ENCODE peak calls at places on chromosomes 4 and X, in five cellular contexts. U, J, W, E and T are unnamed samples.

GRCh38 chrX:40647307-40648197 is at the start of gene CXorf38:
- DNase-seq in U (peak; percentile 91), J (peak; percentile 87), W (peak; percentile 89), E (peak; percentile 76), T (peak; percentile 83)

GRCh38 chr4:80005863-80006262 is 67.2 kb downstream of the ANTXR2 start:
- DNase-seq in U (no peak), J (no peak), W (no peak), E (no peak), T (no peak)

GRCh38 chr4:52102587-52102986 is 51.5 kb downstream of the SPATA18 start:
- DNase-seq in U (peak; percentile 18), J (no peak), W (no peak), E (no peak), T (no peak)

GRCh38 chr4:36159208-36159607 is 85.1 kb downstream of the ARAP2 start:
- DNase-seq in U (no peak), J (peak; percentile 8), W (no peak), E (no peak), T (no peak)

GRCh38 chr4:159401791-159402380 is 299.0 kb downstream of the RAPGEF2 start:
- DNase-seq in U (peak; percentile 33), J (no peak), W (no peak), E (no peak), T (no peak)

GRCh38 chr4:26252349-26252748 is 68.5 kb upstream of the RBPJ start:
- DNase-seq in U (no peak), J (no peak), W (no peak), E (no peak), T (no peak)

GRCh38 chrX:24662344-24662743 is 15.2 kb upstream of the PCYT1B start:
- DNase-seq in U (no peak), J (no peak), W (no peak), E (no peak), T (no peak)

GRCh38 chr4:19319607-19320006 is 932.1 kb upstream of the SLIT2 start:
- DNase-seq in U (no peak), J (no peak), W (no peak), E (no peak), T (no peak)

GRCh38 chrX:19839770-19840254 is 47.6 kb downstream of the SH3KBP1 start:
- DNase-seq in U (no peak), J (peak; percentile 77), W (no peak), E (no peak), T (no peak)

GRCh38 chr4:184748251-184748652 is 14.4 kb upstream of the CENPU start:
- DNase-seq in U (no peak), J (peak; percentile 22), W (peak; percentile 74), E (no peak), T (peak; percentile 90)

GRCh38 chrX:55714111-55714510 is 3.4 kb upstream of the RRAGB start:
- DNase-seq in U (no peak), J (peak; percentile 28), W (no peak), E (no peak), T (no peak)

GRCh38 chrX:55713635-55714034 is 3.9 kb upstream of the RRAGB start:
- DNase-seq in U (no peak), J (no peak), W (no peak), E (no peak), T (no peak)

GRCh38 chrX:55716937-55717336 is 612 bp upstream of the RRAGB start:
- DNase-seq in U (no peak), J (no peak), W (no peak), E (no peak), T (no peak)

GRCh38 chrX:55715847-55716246 is 1.7 kb upstream of the RRAGB start:
- DNase-seq in U (no peak), J (peak; percentile 20), W (no peak), E (no peak), T (no peak)

DNA sequence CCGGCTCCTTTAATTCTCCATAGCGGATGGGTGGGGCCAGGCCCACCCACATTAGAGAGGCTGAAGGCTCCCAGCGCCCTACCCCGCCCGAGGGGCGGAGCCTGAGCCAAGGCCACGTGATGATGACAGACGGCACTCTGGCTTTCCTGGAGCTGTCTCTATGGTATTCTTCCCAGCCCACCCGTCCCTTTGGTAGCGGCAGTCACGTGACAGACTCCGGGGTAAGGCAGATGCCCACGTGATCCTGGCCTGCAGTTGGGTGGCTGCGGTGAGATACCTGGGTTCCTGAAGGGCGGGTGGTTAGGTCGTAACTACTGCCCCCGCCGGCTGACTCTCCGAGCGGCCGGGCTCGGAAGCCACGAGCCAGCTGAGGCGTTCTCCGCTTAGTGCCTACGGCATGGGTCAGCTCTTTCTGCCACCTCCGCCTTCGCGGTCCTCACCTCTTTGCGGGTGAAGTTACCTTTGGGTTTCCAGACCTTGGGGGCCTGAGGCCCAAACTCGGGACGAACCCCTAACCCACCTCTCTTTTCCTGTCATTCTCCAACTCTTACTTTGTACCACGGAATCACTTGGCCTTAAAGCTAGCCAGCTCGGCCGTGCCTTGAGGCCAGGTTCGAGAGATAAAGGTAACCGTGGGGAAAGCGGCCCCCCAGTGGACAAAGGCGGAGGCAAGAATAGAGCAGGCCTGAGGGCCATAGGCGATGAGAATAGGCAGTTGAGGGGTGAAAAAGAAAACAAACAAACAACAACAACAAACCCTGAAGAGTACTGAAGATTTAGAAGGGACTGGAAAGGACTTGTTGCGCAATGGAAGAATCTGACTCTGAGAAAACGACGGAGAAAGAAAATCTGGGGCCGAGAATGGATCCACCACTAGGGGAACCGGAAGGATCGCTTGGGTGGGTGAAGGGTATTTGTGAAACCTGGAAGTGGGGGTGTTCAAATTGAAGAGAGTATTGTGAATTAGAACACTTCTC is at the start of gene RRAGB:
- DNase-seq in U (peak; percentile 96), J (peak; percentile 93), W (peak; percentile 96), E (peak; percentile 90), T (peak; percentile 94)
- TF ChIP-seq POLR2A in U (peak; percentile 68), J (peak; percentile 14), W (peak; percentile 73), E (peak; percentile 43), T (no peak)

GRCh38 chr4:38691251-38692008 is 27.4 kb downstream of the KLF3 start:
- DNase-seq in U (no peak), J (no peak), W (no peak), E (no peak), T (no peak)
- TF ChIP-seq POLR2A in U (no peak), J (no peak), W (no peak), E (no peak), T (no peak)

DNA sequence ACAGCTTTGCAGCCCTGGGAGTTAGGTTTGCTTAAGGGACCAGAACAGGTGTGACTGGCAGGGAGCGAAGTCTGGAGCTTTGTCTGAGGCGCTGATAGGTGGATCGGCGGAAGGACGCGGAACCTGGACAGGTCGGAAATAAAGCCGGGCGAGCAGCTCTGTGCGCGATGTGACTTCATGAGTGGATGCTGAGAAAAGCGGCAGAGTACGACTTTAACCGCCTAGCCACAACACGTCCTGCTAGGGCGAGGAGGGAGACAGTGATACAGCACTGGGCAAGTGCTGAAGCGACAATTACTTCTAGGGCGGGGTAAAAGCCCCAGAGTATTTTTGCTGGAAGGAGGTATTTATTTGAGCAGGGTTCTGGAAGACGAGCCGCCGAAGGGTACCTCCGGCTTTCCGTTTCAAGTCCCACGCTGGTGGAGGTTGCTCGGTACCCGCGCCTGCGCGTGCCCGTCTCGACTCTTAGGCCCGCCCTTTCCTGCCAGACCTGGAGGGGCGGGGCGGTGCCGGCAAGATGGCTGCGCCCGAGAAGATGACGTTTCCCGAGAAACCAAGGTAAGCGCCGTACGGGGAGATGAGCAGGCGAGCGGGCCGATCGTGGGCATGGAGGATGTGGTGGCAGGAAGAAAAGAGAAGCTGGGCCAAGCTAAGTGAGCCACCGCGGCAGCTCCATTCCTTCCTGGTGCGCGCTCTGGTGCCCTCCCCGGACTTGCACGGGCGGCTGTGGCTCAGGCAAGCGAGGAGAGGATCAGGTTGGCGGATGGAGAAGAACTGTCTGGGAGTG is at the start of gene ZRSR2:
- DNase-seq in U (peak; percentile 80), J (peak; percentile 86), W (peak; percentile 84), E (peak; percentile 61), T (peak; percentile 64)
- TF ChIP-seq POLR2A in U (peak; percentile 83), J (peak; percentile 59), W (peak; percentile 81), E (peak; percentile 64), T (no peak)

GRCh38 chr4:183008492-183008891 is 90.6 kb upstream of the WWC2 start:
- DNase-seq in U (no peak), J (no peak), W (no peak), E (no peak), T (no peak)

GRCh38 chr4:183014361-183015084 is 84.5 kb upstream of the WWC2 start:
- DNase-seq in U (no peak), J (no peak), W (no peak), E (no peak), T (no peak)

GRCh38 chr4:183011213-183011907 is 87.7 kb upstream of the WWC2 start:
- DNase-seq in U (no peak), J (peak; percentile 4), W (no peak), E (no peak), T (no peak)

GRCh38 chr4:183017962-183018361 is 81.1 kb upstream of the WWC2 start:
- DNase-seq in U (no peak), J (no peak), W (no peak), E (no peak), T (no peak)

DNA sequence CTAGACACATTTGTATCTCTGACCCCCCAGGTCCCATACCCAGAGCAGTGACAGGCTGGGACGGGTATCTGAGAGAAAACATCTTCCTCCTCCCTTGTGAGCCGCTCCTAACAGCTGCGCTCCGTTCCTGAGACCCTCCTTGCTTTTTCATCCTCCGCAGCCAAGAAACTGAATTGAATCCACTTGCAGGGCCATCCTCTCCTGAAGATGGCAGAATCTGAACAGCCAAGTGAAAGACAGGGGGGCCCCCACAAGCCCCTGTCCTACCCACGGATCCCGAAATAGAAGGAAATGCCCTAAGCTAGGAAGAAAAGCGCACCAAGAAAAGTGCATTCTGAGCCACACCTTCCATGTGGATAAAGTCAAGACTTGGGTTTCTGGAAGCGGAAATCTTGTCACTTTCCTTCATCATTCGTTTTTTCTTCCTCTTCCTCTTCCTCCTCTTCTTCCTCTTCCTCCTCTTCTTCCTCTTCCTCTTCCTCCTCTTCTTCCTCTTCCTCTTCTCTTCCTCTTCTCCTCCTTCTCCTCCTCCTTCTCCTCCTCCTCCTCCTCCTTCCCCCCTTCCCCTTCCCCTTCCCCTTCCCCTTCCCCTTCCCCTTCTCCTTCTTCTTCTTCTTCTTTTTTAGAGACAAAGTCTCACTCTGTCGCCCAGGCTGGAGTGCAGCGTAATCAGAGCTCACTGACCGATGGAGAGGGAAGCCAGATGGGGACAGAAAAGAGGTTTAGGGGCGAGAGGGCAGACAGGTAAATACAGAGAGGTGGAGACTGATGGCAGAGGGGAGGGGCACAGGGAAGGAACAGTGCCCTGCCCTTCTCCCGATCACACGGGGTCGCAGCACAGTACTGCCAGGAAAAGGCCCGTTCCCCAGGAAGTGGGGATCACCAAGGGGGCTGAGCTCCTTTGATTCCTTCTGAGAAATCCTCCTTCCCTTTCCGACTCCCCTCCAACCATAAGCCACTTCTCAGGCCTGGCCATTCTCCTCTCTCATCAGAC is 85.9 kb upstream of the WWC2 start:
- DNase-seq in U (no peak), J (no peak), W (no peak), E (no peak), T (no peak)
- TF ChIP-seq POLR2A in U (no peak), J (no peak), W (no peak), E (no peak), T (no peak)

DNA sequence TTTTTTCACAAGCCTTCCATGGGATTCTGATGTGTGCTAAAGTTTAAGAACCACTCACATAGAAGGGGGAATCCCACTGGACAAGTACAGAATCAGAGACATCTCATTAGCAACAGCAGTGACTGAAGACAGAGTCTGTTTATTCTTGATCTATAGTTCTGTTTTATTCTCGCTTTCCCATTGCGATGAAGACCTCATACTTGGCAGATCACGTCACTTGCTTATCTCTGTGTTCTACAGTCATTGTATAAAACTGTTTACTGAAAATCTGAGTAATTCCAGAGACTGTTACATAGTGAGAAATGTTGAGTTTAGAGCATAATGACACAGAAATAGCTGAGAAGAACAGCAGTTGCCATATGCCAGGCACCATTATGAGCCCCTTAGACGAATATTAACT is 185.5 kb downstream of the PTTG2 start:
- DNase-seq in U (no peak), J (no peak), W (no peak), E (no peak), T (no peak)
- TF ChIP-seq POLR2A in U (no peak), J (no peak), W (no peak), E (no peak), T (no peak)

GRCh38 chrX:44264936-44265335 is 78.5 kb downstream of the EFHC2 start:
- DNase-seq in U (no peak), J (no peak), W (no peak), E (no peak), T (no peak)
- TF ChIP-seq POLR2A in U (no peak), J (no peak), W (no peak), E (no peak), T (no peak)